ENCODE peak calls at places on chromosomes 13 and 19, in four cellular contexts. H is heart right ventricle, J is tibial artery, S is cardiac fibroblast. C is an unnamed sample.

GRCh38 chr19:58009666-58010301 is 7.2 kb upstream of the ZNF606 start:
- DNase-seq in H (peak; percentile 93), J (peak; percentile 74), S (peak; percentile 85), C (peak; percentile 26)

GRCh38 chr13:91520952-91521351 is 122.5 kb downstream of the GPC5 start:
- DNase-seq in H (no peak), J (no peak), S (no peak), C (no peak)

GRCh38 chr13:20580257-20580656 is 13.3 kb downstream of the IFT88 start:
- DNase-seq in H (no peak), J (no peak), S (peak; percentile 18), C (no peak)

GRCh38 chr13:33678906-33679657 is 138.9 kb upstream of the RFC3 start:
- DNase-seq in H (peak; percentile 36), J (no peak), S (peak; percentile 94), C (peak; percentile 6)

GRCh38 chr13:28321751-28322150 is 173.2 kb downstream of the FLT1 start:
- DNase-seq in H (no peak), J (no peak), S (no peak), C (no peak)

GRCh38 chr13:37657134-37657533 is 58.6 kb upstream of the POSTN start:
- DNase-seq in H (no peak), J (no peak), S (peak; percentile 95), C (no peak)

GRCh38 chr19:6532244-6532999 is 1.6 kb downstream of the TNFSF9 start:
- DNase-seq in H (no peak), J (no peak), S (no peak), C (no peak)

GRCh38 chr19:8180018-8180417 is 29.2 kb upstream of the CERS4 start:
- DNase-seq in H (no peak), J (no peak), S (no peak), C (no peak)

GRCh38 chr19:18304194-18304495 is 18.7 kb downstream of the LSM4 start:
- DNase-seq in H (peak; percentile 55), J (no peak), S (no peak), C (no peak)

GRCh38 chr19:1101337-1101698 is 2.5 kb upstream of the GPX4 start:
- DNase-seq in H (no peak), J (peak; percentile 84), S (no peak), C (no peak)

GRCh38 chr13:50893211-50893852 is 16.3 kb upstream of the RNASEH2B start:
- DNase-seq in H (no peak), J (no peak), S (peak; percentile 8), C (no peak)

GRCh38 chr19:13150919-13151604 is 851 bp downstream of the IER2 start:
- DNase-seq in H (no peak), J (peak; percentile 81), S (no peak), C (no peak)

GRCh38 chr13:106714271-106714670 is 146.3 kb upstream of the ARGLU1 start:
- DNase-seq in H (no peak), J (no peak), S (no peak), C (no peak)

GRCh38 chr19:40420766-40421467 is 4.9 kb downstream of the SERTAD1 start:
- DNase-seq in H (peak; percentile 96), J (peak; percentile 98), S (peak; percentile 92), C (peak; percentile 76)

GRCh38 chr13:74218291-74218690 is 84.1 kb upstream of the KLF12 start:
- DNase-seq in H (no peak), J (no peak), S (no peak), C (no peak)

GRCh38 chr13:38763446-38764381 is 76.8 kb downstream of the FREM2 start:
- DNase-seq in H (no peak), J (no peak), S (peak; percentile 56), C (no peak)

GRCh38 chr13:87084192-87084591 is 587.0 kb upstream of the SLITRK5 start:
- DNase-seq in H (no peak), J (no peak), S (no peak), C (no peak)

GRCh38 chr19:48630289-48631036 is 6.7 kb downstream of the DBP start:
- DNase-seq in H (peak; percentile 88), J (peak; percentile 81), S (peak; percentile 58), C (no peak)

GRCh38 chr19:5324947-5325346 is 15.7 kb downstream of the PTPRS start:
- DNase-seq in H (no peak), J (no peak), S (no peak), C (no peak)

GRCh38 chr19:17775245-17775927 is 19.6 kb upstream of the B3GNT3 start:
- DNase-seq in H (no peak), J (no peak), S (peak; percentile 59), C (no peak)

GRCh38 chr19:16419671-16420394 is 51.9 kb downstream of the EPS15L1 start:
- DNase-seq in H (no peak), J (no peak), S (no peak), C (no peak)

GRCh38 chr13:32316476-32316875 is 1.2 kb downstream of the BRCA2 start:
- DNase-seq in H (no peak), J (no peak), S (no peak), C (no peak)

GRCh38 chr19:3150739-3151329 is 15.0 kb downstream of the GNA15 start:
- DNase-seq in H (no peak), J (no peak), S (no peak), C (no peak)

GRCh38 chr13:37602743-37603381 is 4.3 kb upstream of the POSTN start:
- DNase-seq in H (no peak), J (no peak), S (peak; percentile 63), C (no peak)

GRCh38 chr19:52170863-52171320 is 529 bp downstream of the ZNF836 start:
- DNase-seq in H (peak; percentile 22), J (peak; percentile 66), S (no peak), C (no peak)

GRCh38 chr13:26457212-26457611 is 100.3 kb upstream of the WASF3 start:
- DNase-seq in H (no peak), J (no peak), S (peak; percentile 48), C (no peak)

GRCh38 chr13:42155251-42155650 is 106.8 kb downstream of the DGKH start:
- DNase-seq in H (no peak), J (no peak), S (no peak), C (no peak)

GRCh38 chr13:50574731-50575130 is 268.8 kb downstream of the DLEU7 start:
- DNase-seq in H (no peak), J (no peak), S (peak; percentile 59), C (no peak)

GRCh38 chr13:25085125-25085742 is 10.7 kb upstream of the PABPC3 start:
- DNase-seq in H (no peak), J (no peak), S (peak; percentile 61), C (no peak)

GRCh38 chr19:28535352-28535775 is 677.6 kb downstream of the UQCRFS1 start:
- DNase-seq in H (no peak), J (no peak), S (no peak), C (no peak)

GRCh38 chr13:45219938-45220375 is 19.1 kb upstream of the KCTD4 start:
- DNase-seq in H (no peak), J (no peak), S (peak; percentile 87), C (no peak)

GRCh38 chr13:28494861-28495585 is at the start of gene FLT1:
- DNase-seq in H (peak; percentile 79), J (no peak), S (peak; percentile 39), C (no peak)

GRCh38 chr13:19117913-19118739 is 63.5 kb downstream of the TUBA3C start:
- DNase-seq in H (no peak), J (no peak), S (no peak), C (no peak)
- TF ChIP-seq CTCF in H (no peak), J (no peak), S (no peak), C (no peak)

GRCh38 chr19:42325308-42325895 is at the start of gene MEGF8:
- DNase-seq in H (peak; percentile 98), J (peak; percentile 99), S (peak; percentile 99), C (peak; percentile 91)
- TF ChIP-seq CTCF in H (peak; percentile 70), J (peak; percentile 74), S (peak; percentile 91), C (peak; percentile 8)

DNA sequence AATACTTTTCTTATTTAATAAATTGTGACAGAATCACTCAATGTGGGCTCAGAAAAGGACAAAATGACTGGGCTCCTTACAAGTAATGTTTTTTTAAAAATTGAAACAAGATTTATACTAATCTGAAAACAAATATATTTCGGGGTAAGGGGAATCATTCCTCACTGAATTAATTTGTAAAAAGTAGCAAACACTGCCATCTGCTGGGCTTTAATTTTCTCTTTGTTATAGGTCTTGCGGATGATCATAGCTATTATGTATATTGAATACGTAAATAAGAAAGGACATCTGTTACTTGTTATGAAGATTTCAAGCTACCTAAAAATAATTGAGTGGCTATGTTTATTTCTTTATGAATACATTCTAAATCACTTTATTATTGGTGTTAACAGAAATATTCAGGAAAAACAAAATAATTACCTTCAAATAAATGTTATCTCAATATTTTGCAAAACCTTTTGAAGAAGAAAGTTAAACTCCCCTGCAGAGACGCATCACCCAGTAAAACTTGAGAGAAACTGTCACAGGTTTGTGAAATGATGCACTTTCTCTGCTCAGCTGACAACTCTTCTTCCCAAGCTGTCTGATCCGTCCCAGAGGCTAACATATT is 17.8 kb upstream of the ENOX1 start:
- DNase-seq in H (no peak), J (no peak), S (peak; percentile 91), C (no peak)
- TF ChIP-seq CTCF in H (peak; percentile 56), J (peak; percentile 50), S (no peak), C (peak; percentile 47)

GRCh38 chr19:43950834-43951626 is at the start of gene ZNF221:
- DNase-seq in H (peak; percentile 85), J (peak; percentile 93), S (peak; percentile 100), C (peak; percentile 80)
- TF ChIP-seq CTCF in H (no peak), J (peak; percentile 35), S (peak; percentile 14), C (peak; percentile 26)

GRCh38 chr13:101785858-101786257 is 333.4 kb downstream of the ITGBL1 start:
- DNase-seq in H (peak; percentile 14), J (no peak), S (peak; percentile 27), C (no peak)
- TF ChIP-seq CTCF in H (no peak), J (no peak), S (no peak), C (no peak)

DNA sequence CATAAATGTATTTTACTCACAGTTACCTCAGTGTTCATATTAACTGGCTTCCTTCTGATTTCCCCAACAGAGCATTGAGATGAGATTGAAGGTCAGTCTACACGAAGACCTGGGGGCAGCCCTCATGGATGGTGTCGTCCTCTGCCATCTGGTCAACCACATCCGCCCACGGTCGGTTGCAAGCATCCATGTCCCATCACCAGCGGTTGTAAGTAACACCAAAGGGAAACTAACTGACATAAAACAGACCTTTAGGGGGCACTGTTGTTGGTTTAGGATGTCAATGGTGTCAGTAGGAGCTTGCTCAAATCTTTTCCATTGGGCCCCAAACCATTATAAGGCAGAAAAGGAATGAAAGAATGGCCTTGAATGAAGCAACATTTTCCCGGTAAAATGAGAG is 68.2 kb downstream of the ESD start:
- DNase-seq in H (no peak), J (no peak), S (peak; percentile 42), C (no peak)
- TF ChIP-seq CTCF in H (no peak), J (no peak), S (peak; percentile 29), C (no peak)